ENCODE peak calls at places on chromosomes 4 and X, in six cellular contexts. F is uterus, H is pancreas, M is fibroblast of mammary gland, D is cardiac muscle cell, A is NB4. P is an unnamed sample.

GRCh38 chr4:165927366-165927765 is 54.3 kb downstream of the TLL1 start:
- DNase-seq in F (no peak), H (no peak), M (no peak), D (no peak), A (no peak), P (no peak)

GRCh38 chr4:164700471-164700870 is 53.5 kb upstream of the SMIM31 start:
- DNase-seq in F (no peak), H (no peak), M (peak), D (no peak), A (peak), P (peak)

GRCh38 chr4:184174571-184175488 is 42.8 kb downstream of the ENPP6 start:
- DNase-seq in F (no peak), H (no peak), M (no peak), D (no peak), A (no peak), P (no peak)

GRCh38 chrX:81110286-81110685 is 91.4 kb downstream of the HMGN5 start:
- DNase-seq in F (no peak), H (no peak), M (no peak), D (no peak), A (no peak), P (no peak)

GRCh38 chr4:42466285-42466684 is 69.0 kb downstream of the SHISA3 start:
- DNase-seq in F (no peak), H (no peak), M (no peak), D (no peak), A (no peak), P (no peak)

GRCh38 chrX:2707334-2707760 is 16.3 kb downstream of the CD99 start:
- DNase-seq in F (no peak), H (no peak), M (peak), D (peak), A (peak), P (peak)

GRCh38 chr4:20252656-20253271 is 1.1 kb downstream of the SLIT2 start:
- DNase-seq in F (peak), H (peak), M (peak), D (peak), A (peak), P (peak)

GRCh38 chrX:154032156-154032555 is 12.5 kb upstream of the IRAK1 start:
- DNase-seq in F (no peak), H (peak), M (no peak), D (no peak), A (no peak), P (no peak)

GRCh38 chr4:173248690-173249089 is 80.1 kb downstream of the GALNT7 start:
- DNase-seq in F (no peak), H (no peak), M (no peak), D (no peak), A (no peak), P (no peak)

GRCh38 chr4:182738283-182739047 is 178.7 kb downstream of the DCTD start:
- DNase-seq in F (no peak), H (no peak), M (peak), D (no peak), A (no peak), P (peak)

GRCh38 chr4:80308466-80308822 is 27.1 kb upstream of the CFAP299 start:
- DNase-seq in F (no peak), H (no peak), M (no peak), D (no peak), A (no peak), P (no peak)

GRCh38 chr4:80309301-80310004 is 26.1 kb upstream of the CFAP299 start:
- DNase-seq in F (no peak), H (no peak), M (peak), D (peak), A (peak), P (no peak)

GRCh38 chr4:80307183-80307735 is 28.3 kb upstream of the CFAP299 start:
- DNase-seq in F (no peak), H (no peak), M (no peak), D (peak), A (no peak), P (no peak)

GRCh38 chr4:80306255-80306654 is 29.3 kb upstream of the CFAP299 start:
- DNase-seq in F (no peak), H (no peak), M (peak), D (no peak), A (no peak), P (no peak)

DNA sequence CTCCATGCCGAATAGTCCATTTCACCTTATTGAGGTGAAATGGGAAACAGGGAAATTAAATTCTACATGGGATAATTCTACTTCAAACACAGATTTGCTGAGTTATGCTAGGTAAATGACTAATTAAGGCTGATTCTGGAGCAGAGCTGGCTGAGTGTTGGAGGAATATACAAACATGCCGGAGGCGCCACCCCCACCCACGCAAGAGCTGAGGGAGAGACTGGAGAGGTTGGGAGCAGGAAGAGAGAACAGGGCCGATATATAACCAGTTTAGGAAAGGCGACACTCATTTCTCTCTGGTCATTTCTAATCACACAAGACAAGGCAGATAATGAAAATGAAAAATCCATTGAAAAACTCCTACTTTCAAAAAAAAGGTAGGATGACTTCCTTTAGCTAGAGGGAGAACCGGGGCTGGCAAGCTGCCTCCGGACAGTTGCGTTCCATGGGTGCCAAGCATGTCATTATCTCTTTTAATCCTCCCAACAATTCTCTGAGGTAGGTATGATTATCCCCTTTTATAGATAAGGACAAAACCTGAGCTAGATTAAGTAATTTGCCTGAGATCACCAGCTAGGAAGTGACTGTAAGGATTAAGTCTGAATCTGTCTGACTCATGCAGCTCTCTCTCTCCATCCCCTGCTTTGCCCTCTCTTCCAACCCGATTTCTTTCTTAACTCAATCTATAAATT is 27.6 kb upstream of the CFAP299 start:
- DNase-seq in F (no peak), H (no peak), M (peak), D (peak), A (no peak), P (no peak)
- H3K4me3 ChIP-seq in F (no peak), H (no peak), M (peak), D (no peak), A (no peak), P (no peak)

GRCh38 chr4:6909113-6909969 is at the start of gene TBC1D14:
- DNase-seq in F (peak), H (peak), M (peak), D (peak), A (peak), P (peak)
- TF ChIP-seq CTCF in F (peak), H (no peak), M (no peak), D (peak), A (no peak), P (peak)

DNA sequence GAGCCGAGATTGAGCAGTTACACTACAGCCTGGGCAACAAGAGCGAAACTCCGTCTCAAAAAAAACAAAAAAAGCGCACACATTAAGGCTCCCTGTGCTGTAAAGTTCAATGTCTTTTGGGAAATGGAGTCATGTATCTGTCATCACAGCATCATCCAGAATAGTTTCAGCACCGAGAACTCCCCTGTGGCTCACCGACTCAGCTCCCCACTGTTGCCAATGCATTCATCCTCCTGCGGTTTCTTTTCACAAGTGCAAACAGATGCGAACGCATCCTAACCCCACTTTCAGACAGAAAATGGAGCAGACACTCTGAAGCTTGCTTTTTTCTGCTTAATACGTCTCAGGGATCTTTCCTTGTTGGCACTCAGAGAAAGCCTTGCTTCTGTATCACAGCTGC is 13.8 kb upstream of the SH3TC1 start:
- DNase-seq in F (no peak), H (no peak), M (peak), D (peak), A (peak), P (no peak)
- H3K4me3 ChIP-seq in F (no peak), H (no peak), M (no peak), D (no peak), A (no peak), P (no peak)

GRCh38 chr4:156634612-156635011 is 337.0 kb downstream of the PDGFC start:
- DNase-seq in F (no peak), H (no peak), M (no peak), D (peak), A (no peak), P (no peak)

GRCh38 chr4:156635046-156635445 is 336.6 kb downstream of the PDGFC start:
- DNase-seq in F (no peak), H (no peak), M (no peak), D (no peak), A (no peak), P (no peak)

GRCh38 chr4:156638925-156639605 is 332.5 kb downstream of the PDGFC start:
- DNase-seq in F (no peak), H (no peak), M (peak), D (peak), A (no peak), P (no peak)

GRCh38 chr4:156636398-156636797 is 335.2 kb downstream of the PDGFC start:
- DNase-seq in F (no peak), H (no peak), M (no peak), D (no peak), A (no peak), P (no peak)

DNA sequence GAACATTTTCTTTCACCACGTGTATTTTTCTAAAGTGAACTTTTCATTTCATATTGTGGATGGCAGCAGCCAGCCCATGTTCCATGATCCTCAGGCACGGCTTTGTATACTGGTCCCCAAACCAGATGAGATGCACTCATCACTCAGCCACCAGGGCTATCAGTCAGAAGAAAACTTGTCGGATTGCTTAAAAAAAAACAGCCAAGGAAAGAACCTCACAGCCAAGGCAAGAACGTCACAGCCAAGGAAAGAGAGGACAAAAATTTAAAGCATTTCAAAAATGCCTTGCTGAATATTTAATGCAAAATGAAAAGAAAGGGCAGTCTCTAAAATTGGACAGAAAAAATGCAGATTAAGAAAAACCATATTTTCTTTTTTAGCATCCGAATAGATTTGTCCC is 333.3 kb downstream of the PDGFC start:
- DNase-seq in F (no peak), H (no peak), M (peak), D (peak), A (no peak), P (no peak)
- TF ChIP-seq CTCF in F (no peak), H (no peak), M (no peak), D (no peak), A (no peak), P (no peak)

DNA sequence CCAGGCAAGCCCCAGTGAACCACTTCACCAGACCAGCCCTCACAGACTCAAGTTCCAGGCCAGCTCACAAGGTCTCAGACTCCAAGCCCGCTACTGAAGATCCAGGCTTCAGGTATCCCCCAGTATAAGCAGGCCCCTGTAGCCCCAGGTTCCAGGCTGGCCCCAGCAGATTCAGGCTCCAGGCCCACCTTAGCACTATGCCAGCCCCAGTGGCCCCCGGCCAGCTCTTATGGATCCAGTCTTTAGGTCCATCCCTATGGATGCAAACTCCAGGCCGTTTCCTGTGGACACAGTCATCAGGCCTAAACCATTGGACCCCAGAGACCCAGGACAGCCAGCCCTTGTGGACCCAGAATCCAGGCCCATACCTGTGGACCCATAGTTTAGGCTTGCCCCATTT is 277.8 kb upstream of the MAGEB18 start:
- DNase-seq in F (no peak), H (peak), M (no peak), D (no peak), A (no peak), P (no peak)
- H3K4me3 ChIP-seq in F (no peak), H (no peak), M (no peak), D (no peak), A (no peak), P (no peak)

GRCh38 chrX:104522386-104522785 is 43.6 kb upstream of the IL1RAPL2 start:
- DNase-seq in F (no peak), H (no peak), M (no peak), D (no peak), A (no peak), P (no peak)
- TF ChIP-seq CTCF in F (no peak), H (no peak), M (no peak), D (no peak), A (no peak), P (no peak)

P was measured in BE2C.